ENCODE peak calls at places on chromosomes 5 and 9, in six cellular contexts. G, I, M, F, R and V are unnamed samples.

GRCh38 chr9:72509635-72510034 is 11.8 kb upstream of the TMC1 start:
- DNase-seq in M (no peak), G (peak), R (peak), F (peak), I (no peak), V (no peak)

GRCh38 chr9:100106616-100107015 is 7.6 kb downstream of the INVS start:
- DNase-seq in G (peak), R (no peak), F (no peak), I (no peak), M (no peak), V (no peak)

GRCh38 chr5:112968411-112969106 is 8.0 kb upstream of the DCP2 start:
- DNase-seq in G (peak), M (no peak), R (no peak), F (peak), I (no peak), V (no peak)

GRCh38 chr5:141960449-141961323 is 2.7 kb upstream of the PCDH12 start:
- DNase-seq in R (peak), F (peak), M (peak), G (peak), I (peak), V (peak)

GRCh38 chr5:173537228-173537627 is 79.2 kb downstream of the BOD1 start:
- DNase-seq in G (no peak), R (no peak), F (no peak), M (no peak), I (no peak), V (no peak)

GRCh38 chr9:6777218-6777902 is 19.6 kb downstream of the KDM4C start:
- DNase-seq in I (no peak), G (no peak), M (no peak), F (no peak), R (no peak), V (no peak)

GRCh38 chr5:177312649-177313181 is 1.0 kb upstream of the MXD3 start:
- DNase-seq in M (peak), R (no peak), F (no peak), G (no peak), I (no peak), V (no peak)

GRCh38 chr5:131530706-131531331 is 104.2 kb downstream of the RAPGEF6 start:
- DNase-seq in F (peak), R (no peak), M (no peak), G (no peak), I (no peak), V (no peak)

GRCh38 chr9:14880951-14881465 is 29.2 kb downstream of the FREM1 start:
- DNase-seq in I (no peak), R (no peak), M (no peak), F (no peak), G (no peak), V (no peak)

GRCh38 chr5:127824126-127824525 is 120.9 kb downstream of the CCDC192 start:
- DNase-seq in R (no peak), F (no peak), I (no peak), M (no peak), G (no peak), V (no peak)

GRCh38 chr9:21730899-21731298 is 71.5 kb upstream of the MTAP start:
- DNase-seq in R (no peak), M (no peak), G (no peak), F (no peak), I (no peak), V (no peak)

GRCh38 chr9:29212590-29213373 is 1639.5 kb upstream of the C9orf72 start:
- DNase-seq in G (no peak), M (no peak), F (no peak), I (peak), R (peak), V (no peak)

GRCh38 chr9:27352457-27353188 is 55.7 kb upstream of the EQTN start:
- DNase-seq in G (no peak), R (no peak), I (no peak), F (no peak), M (no peak), V (no peak)

GRCh38 chr5:149358294-149358651 is 427 bp downstream of the PCYOX1L start:
- DNase-seq in F (no peak), M (peak), R (no peak), I (peak), G (no peak), V (no peak)

GRCh38 chr5:72280655-72281069 is 39.4 kb downstream of the MRPS27 start:
- DNase-seq in R (peak), G (peak), F (peak), I (no peak), M (no peak), V (no peak)

GRCh38 chr9:33101104-33101951 is 24.9 kb upstream of the SMU1 start:
- DNase-seq in F (peak), R (peak), M (no peak), G (peak), I (no peak), V (no peak)

GRCh38 chr5:15069407-15069905 is 197.9 kb upstream of the ANKH start:
- DNase-seq in M (no peak), F (no peak), G (peak), I (no peak), R (peak), V (no peak)

GRCh38 chr5:151757233-151758140 is 944 bp downstream of the ATOX1 start:
- DNase-seq in F (no peak), I (no peak), M (peak), G (peak), R (peak), V (peak)

GRCh38 chr9:214488-215448 is at the start of gene DOCK8:
- DNase-seq in G (peak), I (peak), F (no peak), M (peak), R (peak), V (peak)

GRCh38 chr5:39100851-39101396 is 26.7 kb upstream of the RICTOR start:
- DNase-seq in F (peak), R (peak), M (no peak), G (peak), I (no peak), V (no peak)

GRCh38 chr9:135512904-135513303 is 8.3 kb upstream of the LCN1 start:
- DNase-seq in G (no peak), M (no peak), R (no peak), F (peak), I (peak), V (no peak)

GRCh38 chr9:27425827-27426716 is 98.0 kb upstream of the IFNK start:
- DNase-seq in G (peak), F (no peak), R (no peak), M (no peak), I (no peak), V (no peak)

GRCh38 chr5:2263763-2264162 is 381.0 kb upstream of the IRX4 start:
- DNase-seq in R (no peak), I (no peak), G (no peak), F (no peak), M (no peak), V (no peak)

GRCh38 chr9:126613656-126614055 is at the start of gene LMX1B:
- DNase-seq in F (peak), I (no peak), G (no peak), R (peak), M (no peak), V (peak)

GRCh38 chr9:126614088-126614454 is 343 bp downstream of the LMX1B start:
- DNase-seq in F (no peak), R (no peak), G (no peak), M (no peak), I (no peak), V (no peak)

GRCh38 chr9:126612329-126612812 is 1.4 kb upstream of the LMX1B start:
- DNase-seq in I (no peak), M (no peak), G (no peak), R (no peak), F (no peak), V (no peak)

GRCh38 chr9:126611592-126612328 is 2.0 kb upstream of the LMX1B start:
- DNase-seq in M (peak), I (peak), F (peak), R (peak), G (peak), V (peak)

GRCh38 chr9:126612813-126613641 is 701 bp upstream of the LMX1B start:
- DNase-seq in G (no peak), I (no peak), M (no peak), R (peak), F (no peak), V (no peak)
- H3K4me3 ChIP-seq in G (peak), I (no peak), M (peak), R (peak), F (no peak), V (peak)

GRCh38 chr5:370959-371810 is 49.7 kb downstream of the AHRR start:
- DNase-seq in M (no peak), R (no peak), I (no peak), G (no peak), F (no peak), V (peak)

GRCh38 chr5:368162-369084 is 46.9 kb downstream of the AHRR start:
- DNase-seq in G (no peak), M (no peak), R (no peak), I (no peak), F (peak), V (peak)

GRCh38 chr5:370311-370958 is 48.9 kb downstream of the AHRR start:
- DNase-seq in F (no peak), I (no peak), R (no peak), M (no peak), G (no peak), V (peak)

GRCh38 chr5:367358-368130 is 46.0 kb downstream of the AHRR start:
- DNase-seq in R (no peak), M (no peak), F (no peak), G (no peak), I (no peak), V (peak)

DNA sequence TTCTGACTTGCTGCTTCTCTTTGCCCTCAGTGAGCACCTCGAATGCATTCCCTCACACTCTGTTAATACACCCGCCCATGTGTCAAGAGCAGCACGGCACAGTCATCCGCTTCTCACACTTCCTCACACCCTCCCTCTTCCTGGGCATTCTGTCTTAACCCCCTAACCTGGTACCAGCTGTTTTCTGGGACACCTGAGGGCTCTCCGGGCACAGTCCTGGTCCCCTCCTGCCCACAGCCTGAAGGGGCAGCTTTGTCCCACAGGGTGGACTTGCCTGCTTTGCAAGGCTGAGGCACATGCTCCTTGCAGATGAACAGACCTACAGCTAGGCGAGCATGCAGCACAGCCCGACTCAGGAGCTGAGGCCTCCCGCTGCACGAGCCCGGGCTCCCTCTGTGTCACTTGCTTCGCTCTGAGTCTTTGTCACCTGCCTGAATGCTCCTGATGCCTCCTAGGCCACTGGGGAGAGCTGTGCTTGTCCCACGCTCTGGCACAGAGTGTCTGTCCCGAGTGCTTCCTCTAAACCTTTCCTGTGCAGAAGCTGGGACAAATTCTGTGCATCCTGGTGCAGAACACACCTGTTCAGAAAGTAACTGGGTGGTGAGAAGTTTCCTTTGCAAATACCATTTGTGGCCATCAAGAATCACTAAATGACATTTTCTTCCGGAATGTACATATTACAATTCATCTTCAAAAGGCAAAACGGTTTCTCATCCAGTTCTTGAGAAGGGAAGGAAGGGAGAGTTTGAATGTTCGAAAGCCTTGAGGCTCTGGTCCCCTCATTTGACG is 47.8 kb downstream of the AHRR start:
- DNase-seq in I (no peak), F (peak), G (no peak), M (no peak), R (no peak), V (peak)
- H3K4me3 ChIP-seq in I (no peak), F (no peak), G (no peak), M (no peak), R (no peak), V (no peak)

DNA sequence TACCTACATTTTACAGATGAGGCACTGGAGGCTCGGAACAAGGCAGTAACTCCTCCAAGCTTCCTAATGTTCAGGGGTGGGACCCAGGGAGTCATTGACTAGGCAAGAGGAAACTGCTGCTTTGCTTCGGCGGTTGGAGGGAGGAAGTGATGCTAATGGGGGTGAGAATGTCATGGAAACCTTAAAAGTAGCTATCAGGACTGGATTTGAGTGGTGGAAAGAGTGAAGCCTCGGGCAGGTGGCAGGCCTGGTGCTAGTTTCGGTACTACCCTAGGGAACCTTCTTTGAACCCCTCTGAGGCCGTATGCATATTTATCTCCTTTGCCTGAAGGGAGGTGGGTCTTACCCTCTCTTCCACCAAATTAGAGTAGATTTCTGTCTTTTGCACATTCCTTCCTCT is 1.6 kb downstream of the BSPRY start:
- DNase-seq in M (no peak), F (no peak), R (no peak), G (no peak), I (no peak), V (no peak)
- H3K4me3 ChIP-seq in M (no peak), F (no peak), R (no peak), G (no peak), I (no peak), V (no peak)

GRCh38 chr5:174610968-174611367 is 113.4 kb upstream of the MSX2 start:
- DNase-seq in R (peak), I (no peak), M (no peak), G (peak), F (peak), V (peak)

GRCh38 chr5:174607205-174607604 is 117.2 kb upstream of the MSX2 start:
- DNase-seq in G (no peak), R (no peak), I (no peak), F (no peak), M (no peak), V (no peak)

GRCh38 chr5:174609116-174609515 is 115.3 kb upstream of the MSX2 start:
- DNase-seq in M (no peak), R (no peak), G (no peak), I (peak), F (no peak), V (peak)

GRCh38 chr5:174606646-174607045 is 117.7 kb upstream of the MSX2 start:
- DNase-seq in G (no peak), I (no peak), M (no peak), F (no peak), R (no peak), V (no peak)

DNA sequence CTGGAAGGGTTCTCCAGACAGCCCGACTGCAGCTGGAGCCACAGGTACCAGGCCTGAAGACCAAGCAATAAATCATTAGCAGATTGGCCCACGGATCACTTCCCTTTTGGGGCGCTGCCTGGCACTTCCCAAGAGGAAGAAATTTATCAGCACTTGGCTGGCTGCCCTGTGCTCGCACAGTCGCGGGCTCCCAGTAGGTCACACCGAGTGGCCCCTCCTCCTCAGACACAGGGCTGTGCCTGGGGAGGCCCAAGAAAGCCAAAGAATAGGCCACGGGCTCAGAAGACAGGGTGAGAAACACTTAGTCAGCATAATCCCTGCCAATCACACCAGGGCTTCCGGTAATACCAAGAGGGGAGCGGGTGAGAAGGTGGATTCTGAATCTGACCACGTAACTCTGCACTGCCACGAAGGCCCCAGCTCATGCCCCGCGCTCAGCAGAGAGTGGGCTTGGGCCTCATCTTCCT is 115.7 kb upstream of the MSX2 start:
- DNase-seq in R (no peak), G (no peak), I (peak), F (no peak), M (no peak), V (peak)
- H3K4me3 ChIP-seq in R (no peak), G (no peak), I (no peak), F (no peak), M (no peak), V (no peak)

GRCh38 chr5:125011014-125011413 is 264.6 kb upstream of the ZNF608 start:
- DNase-seq in M (no peak), G (no peak), I (no peak), R (no peak), F (no peak), V (no peak)

GRCh38 chr5:125005287-125005686 is 258.8 kb upstream of the ZNF608 start:
- DNase-seq in R (no peak), M (no peak), I (no peak), F (no peak), G (no peak), V (no peak)

GRCh38 chr5:125002727-125003598 is 256.5 kb upstream of the ZNF608 start:
- DNase-seq in M (no peak), F (no peak), G (no peak), R (peak), I (no peak), V (no peak)

GRCh38 chr5:125004009-125004408 is 257.6 kb upstream of the ZNF608 start:
- DNase-seq in M (no peak), I (no peak), F (no peak), R (no peak), G (no peak), V (no peak)

DNA sequence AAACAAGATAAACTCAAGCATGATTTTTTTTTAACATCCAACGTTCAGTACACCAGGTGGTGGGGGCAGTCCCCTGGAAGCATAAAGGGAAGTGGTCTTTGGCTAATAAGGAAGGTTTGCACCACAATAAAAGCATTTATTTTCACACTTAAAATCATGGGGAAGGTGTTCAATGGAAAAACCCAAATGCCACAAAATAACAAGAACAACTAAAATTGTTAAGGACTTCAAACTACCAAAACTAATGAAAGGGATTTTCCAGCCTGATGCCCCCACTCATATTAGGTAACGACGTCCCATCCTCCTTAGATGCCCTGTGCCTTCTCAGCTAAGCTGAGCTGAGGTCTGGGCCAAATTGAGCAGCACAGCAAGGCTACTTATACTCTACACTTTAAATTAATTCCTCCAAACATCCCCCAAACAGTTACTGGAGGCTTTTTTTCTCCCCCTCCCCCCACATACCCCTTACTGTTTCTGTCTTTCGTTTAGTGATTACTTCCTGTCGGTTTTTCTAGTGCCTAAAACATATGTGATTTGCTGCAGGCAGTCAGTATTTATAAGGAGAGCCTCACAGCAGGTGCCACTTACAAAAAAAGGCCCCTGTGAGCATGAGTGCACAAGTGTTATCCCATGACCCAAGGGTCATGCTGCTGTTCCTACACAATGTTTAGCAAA is 259.7 kb upstream of the ZNF608 start:
- DNase-seq in I (no peak), M (no peak), R (no peak), F (no peak), G (no peak), V (no peak)
- H3K4me3 ChIP-seq in I (no peak), M (no peak), R (no peak), F (no peak), G (no peak), V (no peak)

GRCh38 chr9:121198512-121199042 is 3.1 kb downstream of the RAB14 start:
- DNase-seq in R (no peak), F (no peak), M (no peak), I (no peak), G (no peak), V (no peak)

GRCh38 chr9:121200346-121200745 is 1.3 kb downstream of the RAB14 start:
- DNase-seq in R (no peak), I (no peak), M (no peak), G (no peak), F (no peak), V (no peak)

GRCh38 chr9:121201738-121202533 is at the start of gene RAB14:
- DNase-seq in R (peak), I (peak), F (peak), M (peak), G (peak), V (peak)

GRCh38 chr9:121201045-121201737 is 478 bp downstream of the RAB14 start:
- DNase-seq in F (no peak), M (peak), I (peak), G (no peak), R (peak), V (peak)

GRCh38 chr9:121199921-121200320 is 1.7 kb downstream of the RAB14 start:
- DNase-seq in I (no peak), R (peak), G (peak), F (peak), M (no peak), V (no peak)
- H3K4me3 ChIP-seq in I (no peak), R (peak), G (peak), F (peak), M (peak), V (peak)

DNA sequence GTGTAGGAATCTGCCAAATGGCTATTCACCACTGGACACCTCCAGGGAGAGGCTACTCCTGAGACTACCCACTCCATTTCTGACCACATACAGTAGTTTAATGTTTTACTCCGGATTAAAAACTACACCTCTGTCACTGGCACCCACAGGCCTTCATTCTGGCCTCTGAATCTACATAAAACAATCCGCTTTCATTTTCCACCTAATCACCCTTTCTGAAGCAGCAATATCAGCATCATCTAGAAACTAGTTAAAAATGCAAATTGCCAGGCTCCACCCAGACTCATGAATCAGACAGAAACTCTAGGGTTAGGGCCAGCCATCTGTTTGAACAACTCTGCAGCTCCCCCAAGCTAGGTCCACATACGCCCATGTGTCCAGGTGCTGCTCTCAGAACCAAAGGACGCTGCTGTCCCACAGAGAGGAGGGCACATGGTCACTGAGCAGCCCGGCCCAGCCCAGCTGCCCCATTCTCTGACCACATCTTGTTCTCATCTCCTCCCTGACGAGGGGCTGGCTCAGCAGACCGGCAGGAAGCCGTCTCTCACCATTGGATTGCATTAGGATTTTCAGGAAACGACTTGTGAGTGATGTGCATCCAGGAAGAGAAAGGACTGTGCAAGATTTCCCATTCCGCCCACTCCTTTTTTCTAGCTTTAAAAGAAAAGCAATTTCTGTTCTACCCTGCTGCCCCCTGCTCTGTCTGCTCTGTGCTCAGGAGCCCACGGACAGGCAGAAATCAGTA is 34.7 kb downstream of the ADAM19 start:
- DNase-seq in F (peak), G (peak), I (no peak), M (no peak), R (peak), V (no peak)
- H3K4me3 ChIP-seq in F (no peak), G (no peak), I (no peak), M (no peak), R (no peak), V (no peak)

GRCh38 chr9:37471942-37472679 is 6.9 kb upstream of the ZBTB5 start:
- DNase-seq in F (peak), R (peak), M (no peak), I (no peak), G (peak), V (peak)
- H3K4me3 ChIP-seq in F (peak), R (peak), M (peak), I (no peak), G (peak), V (peak)